ENCODE peak calls at places on chromosomes 7 and 10, in four cellular contexts. O is GM13977, K is WERI-Rb-1, X is tibial artery. T is an unnamed sample.

GRCh38 chr10:117539271-117539876 is 3.2 kb upstream of the EMX2 start:
- DNase-seq in X (no peak), O (no peak), K (no peak), T (peak)

GRCh38 chr10:2262333-2262732 is 525.0 kb upstream of the ADARB2 start:
- DNase-seq in X (no peak), K (no peak), O (no peak), T (no peak)

GRCh38 chr7:90006988-90007387 is 147.3 kb upstream of the STEAP1 start:
- DNase-seq in X (no peak), O (no peak), K (no peak), T (no peak)

GRCh38 chr7:45400680-45401079 is 173.5 kb upstream of the ADCY1 start:
- DNase-seq in K (no peak), X (no peak), O (no peak), T (no peak)

GRCh38 chr7:46512901-46513431 is 591.9 kb upstream of the IGFBP3 start:
- DNase-seq in X (no peak), K (no peak), O (no peak), T (no peak)

GRCh38 chr7:124762611-124763143 is 2.9 kb downstream of the GPR37 start:
- DNase-seq in O (no peak), K (no peak), X (no peak), T (no peak)

GRCh38 chr7:152132812-152133211 is 107.3 kb downstream of the GALNT11 start:
- DNase-seq in K (no peak), X (no peak), O (no peak), T (no peak)

GRCh38 chr7:127654404-127655392 is 2.7 kb downstream of the SND1 start:
- DNase-seq in K (peak), X (no peak), O (no peak), T (no peak)

GRCh38 chr10:95698415-95698814 is 4.7 kb upstream of the TCTN3 start:
- DNase-seq in X (no peak), K (no peak), O (no peak), T (no peak)

GRCh38 chr10:71378341-71379117 is 18.2 kb upstream of the CDH23 start:
- DNase-seq in X (no peak), O (no peak), K (no peak), T (no peak)

DNA sequence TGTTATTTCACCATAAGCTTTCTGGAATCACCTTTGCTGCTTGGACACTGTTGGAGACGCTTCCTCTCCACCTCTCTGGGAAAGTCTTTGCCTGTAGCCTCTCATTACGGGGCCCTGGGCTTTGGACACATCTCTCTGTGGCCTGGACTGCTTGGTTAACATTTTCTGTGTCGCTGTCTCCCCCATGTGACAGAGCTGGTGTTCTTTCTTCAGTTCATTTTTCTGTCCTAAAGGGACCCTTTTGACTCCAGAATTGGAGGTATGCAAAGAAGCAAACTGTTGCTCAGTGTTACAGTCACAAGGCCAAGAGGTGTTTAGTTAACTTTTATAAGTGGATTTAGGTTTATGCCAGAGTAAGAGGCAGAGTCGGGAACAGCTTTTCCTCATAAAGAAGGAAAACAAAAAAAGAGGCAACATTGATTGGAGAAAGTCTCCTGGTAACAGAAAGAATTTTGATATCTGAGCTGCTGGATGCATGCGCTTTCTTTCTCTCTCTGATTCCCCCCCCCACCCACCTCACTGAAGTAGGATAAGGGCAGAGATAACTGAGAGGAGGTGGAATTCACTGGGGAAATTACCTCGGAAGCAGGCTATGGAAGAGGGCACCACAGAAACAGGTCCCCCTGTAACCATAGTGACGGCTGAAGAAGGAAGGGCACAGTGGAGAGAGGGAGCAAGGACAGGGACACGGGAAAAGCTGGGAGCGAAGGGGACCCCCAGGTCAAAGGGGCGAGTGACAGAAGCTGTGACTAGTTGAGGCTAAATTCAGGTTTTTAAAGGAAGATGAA is 57.8 kb downstream of the LGI1 start:
- DNase-seq in K (peak), X (no peak), O (no peak), T (no peak)
- TF ChIP-seq CTCF in K (peak), X (no peak), O (peak), T (peak)

GRCh38 chr7:12686234-12686893 is 1.1 kb upstream of the ARL4A start:
- DNase-seq in K (peak), X (peak), O (peak), T (peak)

GRCh38 chr7:12685550-12685949 is 1.9 kb upstream of the ARL4A start:
- DNase-seq in K (peak), O (no peak), X (no peak), T (no peak)

GRCh38 chr7:12686894-12687212 is 580 bp upstream of the ARL4A start:
- DNase-seq in K (no peak), X (no peak), O (no peak), T (no peak)

GRCh38 chr7:12684733-12685132 is 2.7 kb upstream of the ARL4A start:
- DNase-seq in O (no peak), K (no peak), X (no peak), T (no peak)

GRCh38 chr7:12687213-12688171 is at the start of gene ARL4A:
- DNase-seq in X (peak), O (peak), K (peak), T (peak)
- TF ChIP-seq CTCF in X (no peak), O (peak), K (no peak), T (peak)

GRCh38 chr7:15389073-15389472 is 172.7 kb downstream of the AGMO start:
- DNase-seq in K (no peak), X (no peak), O (no peak), T (no peak)
- TF ChIP-seq CTCF in K (peak), X (no peak), O (no peak), T (no peak)

DNA sequence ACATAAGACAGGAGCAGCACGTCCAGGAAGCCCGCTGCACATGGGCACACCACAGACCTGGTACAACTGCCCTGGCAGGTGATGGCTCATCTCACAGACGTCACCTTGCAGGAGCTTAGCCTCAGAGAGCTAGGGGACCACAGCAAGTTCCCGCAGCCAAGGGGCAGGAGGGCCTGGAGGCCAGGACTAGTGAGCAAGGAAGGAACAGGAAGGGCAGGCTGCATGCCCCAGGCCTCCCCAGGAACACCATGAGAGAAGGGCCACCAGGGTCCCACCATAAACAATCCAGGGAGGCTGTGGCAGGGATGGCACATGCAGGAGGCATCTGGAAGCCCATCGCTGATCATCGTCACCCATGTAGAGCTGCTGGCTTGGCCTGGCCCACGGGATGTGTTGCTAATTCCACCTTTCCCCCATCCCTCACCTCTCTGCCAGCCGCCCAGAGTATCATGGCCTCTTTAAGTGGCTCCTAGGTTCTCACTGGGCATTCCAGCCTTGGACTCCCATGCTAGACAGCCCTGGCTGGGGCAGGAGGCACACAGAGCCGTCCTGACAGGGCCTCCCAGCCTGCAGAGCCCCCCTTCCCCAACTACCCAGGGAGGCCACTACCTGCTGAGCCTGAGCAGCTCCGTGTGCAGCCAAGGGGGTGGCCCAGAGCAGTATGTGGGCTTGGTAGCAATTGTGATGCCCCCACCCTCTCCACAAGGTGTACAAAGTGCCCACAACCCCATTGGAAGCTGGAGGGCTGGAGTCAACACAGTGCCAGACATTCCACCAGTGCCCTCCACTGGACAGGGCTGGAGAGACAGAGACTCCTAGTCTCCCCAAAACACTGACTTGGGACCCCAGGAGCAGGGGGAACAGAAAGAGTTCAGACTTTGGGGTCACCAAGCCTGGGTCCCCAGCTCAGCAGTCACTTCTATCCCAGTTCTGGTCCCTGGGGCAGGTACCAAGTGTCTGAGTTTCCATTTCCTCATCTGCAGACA is 35.5 kb downstream of the GRID1 start:
- DNase-seq in K (no peak), X (peak), O (no peak), T (no peak)
- TF ChIP-seq CTCF in K (peak), X (no peak), O (no peak), T (no peak)

GRCh38 chr10:48939790-48940325 is at the start of gene LRRC18:
- DNase-seq in X (no peak), O (no peak), K (no peak), T (no peak)

GRCh38 chr10:48938990-48939536 is 577 bp downstream of the LRRC18 start:
- DNase-seq in K (no peak), X (no peak), O (no peak), T (no peak)

GRCh38 chr10:48940372-48940771 is 732 bp upstream of the LRRC18 start:
- DNase-seq in K (no peak), X (no peak), O (no peak), T (no peak)

GRCh38 chr10:48937796-48938195 is 1.8 kb downstream of the LRRC18 start:
- DNase-seq in K (no peak), X (no peak), O (no peak), T (no peak)

GRCh38 chr10:48938281-48938680 is 1.4 kb downstream of the LRRC18 start:
- DNase-seq in X (no peak), O (no peak), K (no peak), T (no peak)
- TF ChIP-seq CTCF in X (no peak), O (no peak), K (no peak), T (no peak)

GRCh38 chr10:3651969-3652653 is 132.9 kb downstream of the KLF6 start:
- DNase-seq in X (no peak), O (no peak), K (no peak), T (no peak)
- TF ChIP-seq CTCF in X (no peak), O (no peak), K (no peak), T (no peak)

GRCh38 chr7:2681954-2682799 is 5.8 kb upstream of the AMZ1 start:
- DNase-seq in O (no peak), X (no peak), K (no peak), T (no peak)
- TF ChIP-seq CTCF in O (no peak), X (no peak), K (no peak), T (no peak)